ENCODE peak calls at places on chromosomes 2 and 18, in four cellular contexts. R, H, I and Z are unnamed samples.

GRCh38 chr2:44786045-44786817 is 155.3 kb upstream of the SIX3 start:
- DNase-seq in R (no peak), H (no peak), I (no peak), Z (no peak)

GRCh38 chr2:111898703-111899514 is 502 bp downstream of the MERTK start:
- DNase-seq in R (peak), H (peak), I (no peak), Z (peak)

GRCh38 chr18:66193938-66194337 is 410.0 kb downstream of the CDH19 start:
- DNase-seq in R (no peak), H (no peak), I (no peak), Z (no peak)

GRCh38 chr2:62570861-62571698 is 65.1 kb upstream of the TMEM17 start:
- DNase-seq in R (no peak), H (no peak), I (no peak), Z (no peak)

GRCh38 chr2:66766582-66766981 is 331.7 kb downstream of the MEIS1 start:
- DNase-seq in R (no peak), H (no peak), I (no peak), Z (no peak)

GRCh38 chr2:74045454-74045853 is 60.7 kb downstream of the TET3 start:
- DNase-seq in R (no peak), H (no peak), I (no peak), Z (no peak)

GRCh38 chr2:212929116-212929515 is 222.3 kb downstream of the IKZF2 start:
- DNase-seq in R (no peak), H (no peak), I (no peak), Z (no peak)

GRCh38 chr2:26203091-26203490 is 30.2 kb downstream of the GAREM2 start:
- DNase-seq in R (no peak), H (no peak), I (no peak), Z (no peak)

GRCh38 chr2:69223759-69224494 is 163.1 kb downstream of the GFPT1 start:
- DNase-seq in R (no peak), H (no peak), I (no peak), Z (no peak)

GRCh38 chr2:121128741-121129659 is 156.0 kb downstream of the TFCP2L1 start:
- DNase-seq in R (peak), H (no peak), I (peak), Z (no peak)

GRCh38 chr2:15609341-15610042 is 17.8 kb downstream of the DDX1 start:
- DNase-seq in R (no peak), H (no peak), I (no peak), Z (no peak)

GRCh38 chr18:45566025-45566740 is 49.1 kb upstream of the SLC14A2 start:
- DNase-seq in R (no peak), H (no peak), I (no peak), Z (no peak)

GRCh38 chr2:221997100-221997499 is 301.7 kb downstream of the PAX3 start:
- DNase-seq in R (no peak), H (no peak), I (peak), Z (no peak)

GRCh38 chr18:427005-427404 is 73.5 kb downstream of the COLEC12 start:
- DNase-seq in R (no peak), H (no peak), I (no peak), Z (no peak)

GRCh38 chr2:113707106-113707505 is 49.3 kb downstream of the SLC35F5 start:
- DNase-seq in R (no peak), H (no peak), I (no peak), Z (no peak)

GRCh38 chr18:32386466-32386865 is 84.2 kb downstream of the GAREM1 start:
- DNase-seq in R (no peak), H (no peak), I (no peak), Z (no peak)

GRCh38 chr2:133667085-133667484 is 98.8 kb upstream of the NCKAP5 start:
- DNase-seq in R (no peak), H (no peak), I (no peak), Z (no peak)

GRCh38 chr2:119545076-119545475 is 827 bp downstream of the CFAP221 start:
- DNase-seq in R (no peak), H (no peak), I (no peak), Z (no peak)

GRCh38 chr2:217942731-217943335 is 60.0 kb downstream of the TNS1 start:
- DNase-seq in R (no peak), H (no peak), I (no peak), Z (no peak)

GRCh38 chr2:23298551-23298950 is 86.4 kb upstream of the KLHL29 start:
- DNase-seq in R (no peak), H (no peak), I (no peak), Z (no peak)

GRCh38 chr2:9638532-9638931 is 7.7 kb upstream of the YWHAQ start:
- DNase-seq in R (peak), H (no peak), I (peak), Z (no peak)

GRCh38 chr2:231687133-231687852 is 21.0 kb upstream of the PTMA start:
- DNase-seq in R (peak), H (peak), I (peak), Z (peak)

GRCh38 chr2:219109468-219109867 is 48.7 kb upstream of the IHH start:
- DNase-seq in R (no peak), H (peak), I (no peak), Z (no peak)

GRCh38 chr2:23709311-23709710 is 217.6 kb downstream of the ATAD2B start:
- DNase-seq in R (no peak), H (no peak), I (no peak), Z (no peak)

GRCh38 chr2:55048514-55048924 is 1.7 kb downstream of the RTN4 start:
- DNase-seq in R (peak), H (no peak), I (peak), Z (no peak)

GRCh38 chr18:71808576-71808975 is 735.6 kb downstream of the CBLN2 start:
- DNase-seq in R (no peak), H (no peak), I (no peak), Z (no peak)

GRCh38 chr2:17756629-17757028 is 2.7 kb downstream of the GEN1 start:
- DNase-seq in R (no peak), H (no peak), I (no peak), Z (no peak)